ENCODE peak calls at places on chromosomes 7 and 10, in six cellular contexts. F is stimulated activated CD8-positive, alpha-beta memory T cell treated with anti-CD3 and anti-CD28 coated beads, Interleukin-2, amount 100 ng/mL, for 48 hours; X is stimulated activated naive CD8-positive, alpha-beta T cell treated with anti-CD3 and anti-CD28 coated beads, Interleukin-15, amount 100 ng/mL, for 72 hours; R is transverse colon; O is stomach; S is AG08396. C is an unnamed sample.

GRCh38 chr7:49093218-49093617 is 168.9 kb downstream of the CDC14C start:
- DNase-seq in F (no peak), X (no peak), R (no peak), O (no peak), S (no peak), C (no peak)

GRCh38 chr7:5421626-5422323 is 1.9 kb downstream of the TNRC18 start:
- DNase-seq in F (no peak), X (no peak), R (peak; percentile 64), O (peak; percentile 69), S (peak; percentile 60), C (peak; percentile 38)

GRCh38 chr10:49023752-49024151 is 84.1 kb upstream of the LRRC18 start:
- DNase-seq in F (no peak), X (no peak), R (no peak), O (no peak), S (peak; percentile 32), C (no peak)

GRCh38 chr7:3673524-3673923 is 372.5 kb downstream of the SDK1 start:
- DNase-seq in F (peak; percentile 30), X (peak; percentile 25), R (peak; percentile 50), O (peak; percentile 59), S (no peak), C (no peak)

GRCh38 chr10:126277177-126277576 is 111.1 kb downstream of the ADAM12 start:
- DNase-seq in F (no peak), X (no peak), R (no peak), O (no peak), S (no peak), C (no peak)

GRCh38 chr7:103821105-103821504 is 168.4 kb downstream of the RELN start:
- DNase-seq in F (no peak), X (no peak), R (no peak), O (no peak), S (no peak), C (no peak)

GRCh38 chr10:117169480-117169879 is 27.8 kb upstream of the KCNK18 start:
- DNase-seq in F (no peak), X (no peak), R (no peak), O (no peak), S (no peak), C (no peak)

GRCh38 chr7:111199643-111200042 is 108.7 kb downstream of the LRRN3 start:
- DNase-seq in F (no peak), X (no peak), R (no peak), O (no peak), S (no peak), C (no peak)

GRCh38 chr7:1378610-1379180 is 80.6 kb downstream of the MICALL2 start:
- DNase-seq in F (no peak), X (no peak), R (no peak), O (no peak), S (no peak), C (no peak)

GRCh38 chr10:119441151-119441821 is 101.2 kb downstream of the RGS10 start:
- DNase-seq in F (no peak), X (no peak), R (no peak), O (no peak), S (peak; percentile 74), C (no peak)

GRCh38 chr10:89580243-89580642 is 44.8 kb upstream of the SLC16A12 start:
- DNase-seq in F (no peak), X (no peak), R (no peak), O (no peak), S (no peak), C (no peak)

GRCh38 chr7:78296036-78296435 is 497.5 kb downstream of the PHTF2 start:
- DNase-seq in F (no peak), X (no peak), R (no peak), O (no peak), S (peak; percentile 7), C (no peak)

GRCh38 chr10:97097154-97097490 is 88.6 kb downstream of the SLIT1 start:
- DNase-seq in F (no peak), X (no peak), R (no peak), O (no peak), S (no peak), C (no peak)

GRCh38 chr10:47179291-47179647 is 120.7 kb upstream of the GDF10 start:
- DNase-seq in F (no peak), X (no peak), R (no peak), O (no peak), S (no peak), C (no peak)

GRCh38 chr10:114822771-114823463 is 1.3 kb downstream of the FHIP2A start:
- DNase-seq in F (no peak), X (no peak), R (no peak), O (no peak), S (peak; percentile 34), C (no peak)

GRCh38 chr10:48364659-48365405 is 58.4 kb downstream of the MAPK8 start:
- DNase-seq in F (no peak), X (no peak), R (no peak), O (no peak), S (no peak), C (no peak)

GRCh38 chr10:53403688-53404087 is 631.1 kb upstream of the MBL2 start:
- DNase-seq in F (no peak), X (no peak), R (peak; percentile 14), O (peak; percentile 82), S (no peak), C (no peak)

GRCh38 chr10:81116990-81117389 is 579.3 kb downstream of the SH2D4B start:
- DNase-seq in F (no peak), X (no peak), R (no peak), O (no peak), S (no peak), C (no peak)

GRCh38 chr7:98359395-98359794 is 41.5 kb downstream of the BAIAP2L1 start:
- DNase-seq in F (no peak), X (no peak), R (no peak), O (no peak), S (no peak), C (no peak)

GRCh38 chr10:79333513-79333912 is 13.8 kb upstream of the PPIF start:
- DNase-seq in F (no peak), X (no peak), R (no peak), O (no peak), S (no peak), C (no peak)

GRCh38 chr10:53209941-53210611 is 437.5 kb upstream of the MBL2 start:
- DNase-seq in F (no peak), X (no peak), R (no peak), O (no peak), S (no peak), C (no peak)

GRCh38 chr7:801940-802364 is 30.3 kb upstream of the SUN1 start:
- DNase-seq in F (no peak), X (no peak), R (peak; percentile 67), O (peak; percentile 76), S (no peak), C (no peak)

GRCh38 chr7:100585511-100586265 is at the start of gene LRCH4:
- DNase-seq in F (no peak), X (peak; percentile 23), R (peak; percentile 77), O (peak; percentile 73), S (peak; percentile 72), C (peak; percentile 92)

GRCh38 chr10:98423691-98424120 is 8.7 kb upstream of the PYROXD2 start:
- DNase-seq in F (no peak), X (no peak), R (no peak), O (peak; percentile 23), S (no peak), C (no peak)

GRCh38 chr10:101828734-101829551 is 10.7 kb upstream of the OGA start:
- DNase-seq in F (no peak), X (no peak), R (no peak), O (no peak), S (no peak), C (no peak)

GRCh38 chr10:56319386-56319785 is 41.7 kb downstream of the ZWINT start:
- DNase-seq in F (no peak), X (no peak), R (no peak), O (no peak), S (peak; percentile 5), C (no peak)

GRCh38 chr10:128884061-128884425 is 583.0 kb upstream of the MGMT start:
- DNase-seq in F (no peak), X (no peak), R (no peak), O (no peak), S (no peak), C (no peak)

GRCh38 chr7:27952393-27953290 is 212.7 kb downstream of the TAX1BP1 start:
- DNase-seq in F (no peak), X (no peak), R (no peak), O (no peak), S (no peak), C (no peak)

GRCh38 chr10:103835121-103836045 is 20.0 kb downstream of the SH3PXD2A start:
- DNase-seq in F (no peak), X (no peak), R (peak; percentile 57), O (no peak), S (peak; percentile 68), C (no peak)

C was measured in memory B cell.